ENCODE peak calls at places on chromosomes 7 and 10, in nine cellular contexts. Q is uterus; B is IMR-90; D is psoas muscle; C is K562; G is neural progenitor cell; W is heart left ventricle; L is stomach; V is effector memory CD4-positive, alpha-beta T cell. R is an unnamed sample.

GRCh38 chr7:17771901-17772408 is 168.3 kb downstream of the SNX13 start:
- DNase-seq in Q (no peak), B (no peak), D (no peak), C (no peak), G (no peak), W (no peak), L (no peak), V (no peak), R (no peak)

GRCh38 chr7:105611856-105612775 is 30.8 kb upstream of the EFCAB10 start:
- DNase-seq in Q (no peak), B (peak; percentile 27), D (no peak), C (no peak), G (no peak), W (no peak), L (no peak), V (no peak), R (no peak)

GRCh38 chr7:10874666-10875065 is 99.0 kb upstream of the PHF14 start:
- DNase-seq in Q (no peak), B (no peak), D (no peak), C (no peak), G (no peak), W (no peak), L (no peak), V (no peak), R (no peak)

GRCh38 chr10:119441151-119441821 is 101.2 kb downstream of the RGS10 start:
- DNase-seq in Q (peak; percentile 68), B (peak; percentile 79), D (peak; percentile 71), C (no peak), G (no peak), W (peak; percentile 66), L (no peak), V (no peak), R (peak; percentile 79)

GRCh38 chr7:41006591-41006990 is 696.3 kb downstream of the INHBA start:
- DNase-seq in Q (no peak), B (peak; percentile 44), D (no peak), C (no peak), G (no peak), W (no peak), L (no peak), V (no peak), R (no peak)

GRCh38 chr10:5442056-5442989 is 30.0 kb downstream of the NET1 start:
- DNase-seq in Q (no peak), B (peak; percentile 55), D (no peak), C (peak; percentile 29), G (peak; percentile 54), W (no peak), L (no peak), V (no peak), R (no peak)

GRCh38 chr7:78149787-78150186 is 351.2 kb downstream of the PHTF2 start:
- DNase-seq in Q (no peak), B (peak; percentile 85), D (no peak), C (no peak), G (no peak), W (no peak), L (no peak), V (no peak), R (no peak)

GRCh38 chr10:123044391-123044790 is 35.6 kb downstream of the ACADSB start:
- DNase-seq in Q (no peak), B (peak; percentile 5), D (no peak), C (no peak), G (no peak), W (no peak), L (no peak), V (no peak), R (no peak)

GRCh38 chr10:21498977-21499376 is 26.5 kb downstream of the SKIDA1 start:
- DNase-seq in Q (no peak), B (no peak), D (no peak), C (no peak), G (peak; percentile 59), W (no peak), L (no peak), V (no peak), R (no peak)

GRCh38 chr7:2968616-2969397 is 74.9 kb downstream of the CARD11 start:
- DNase-seq in Q (no peak), B (no peak), D (no peak), C (no peak), G (no peak), W (no peak), L (no peak), V (no peak), R (peak; percentile 19)

GRCh38 chr10:63210611-63211196 is 77.6 kb downstream of the NRBF2 start:
- DNase-seq in Q (no peak), B (peak; percentile 54), D (no peak), C (no peak), G (no peak), W (no peak), L (no peak), V (no peak), R (no peak)

GRCh38 chr10:86364551-86365345 is 1.8 kb downstream of the GRID1 start:
- DNase-seq in Q (no peak), B (no peak), D (peak; percentile 48), C (no peak), G (peak; percentile 82), W (peak; percentile 45), L (no peak), V (no peak), R (no peak)

GRCh38 chr10:72309290-72310240 is 35.8 kb downstream of the DDIT4 start:
- DNase-seq in Q (no peak), B (peak; percentile 38), D (peak; percentile 89), C (no peak), G (no peak), W (no peak), L (peak; percentile 51), V (no peak), R (no peak)

GRCh38 chr10:66925896-66926719 is at the start of gene LRRTM3:
- DNase-seq in Q (peak; percentile 14), B (peak; percentile 73), D (no peak), C (peak; percentile 12), G (peak; percentile 93), W (no peak), L (peak; percentile 44), V (no peak), R (no peak)

GRCh38 chr10:21494221-21495001 is 31.1 kb downstream of the SKIDA1 start:
- DNase-seq in Q (no peak), B (no peak), D (peak; percentile 55), C (no peak), G (peak; percentile 67), W (peak; percentile 72), L (no peak), V (no peak), R (no peak)

GRCh38 chr7:111560773-111561658 is 1.3 kb downstream of the IMMP2L start:
- DNase-seq in Q (no peak), B (peak; percentile 50), D (no peak), C (peak; percentile 28), G (peak; percentile 10), W (no peak), L (no peak), V (no peak), R (no peak)

GRCh38 chr10:3484306-3485187 is 300.5 kb downstream of the KLF6 start:
- DNase-seq in Q (no peak), B (peak; percentile 73), D (peak; percentile 39), C (no peak), G (no peak), W (no peak), L (no peak), V (no peak), R (no peak)

GRCh38 chr7:90775383-90775965 is 179.4 kb downstream of the CDK14 start:
- DNase-seq in Q (no peak), B (no peak), D (no peak), C (no peak), G (no peak), W (no peak), L (no peak), V (no peak), R (no peak)

GRCh38 chr7:100472121-100472851 is 6.7 kb downstream of the TSC22D4 start:
- DNase-seq in Q (peak; percentile 32), B (no peak), D (no peak), C (peak; percentile 56), G (no peak), W (no peak), L (no peak), V (no peak), R (no peak)

GRCh38 chr10:58888957-58889356 is 287.5 kb upstream of the PHYHIPL start:
- DNase-seq in Q (no peak), B (no peak), D (no peak), C (no peak), G (no peak), W (no peak), L (no peak), V (no peak), R (no peak)
- H3K27me3 ChIP-seq in Q (no peaks in the 10 kb centered on the region), B (peaks cover 9% of the 10 kb centered on the region), D (no peaks in the 10 kb centered on the region), C (no peaks in the 10 kb centered on the region), G (no peaks in the 10 kb centered on the region), W (no peaks in the 10 kb centered on the region), L (no peaks in the 10 kb centered on the region), V (no peaks in the 10 kb centered on the region), R (no peaks in the 10 kb centered on the region)

GRCh38 chr10:7170626-7171322 is 240.1 kb downstream of the SFMBT2 start:
- DNase-seq in Q (no peak), B (no peak), D (no peak), C (no peak), G (no peak), W (no peak), L (no peak), V (no peak), R (no peak)
- H3K27me3 ChIP-seq in Q (no peaks in the 10 kb centered on the region), B (no peaks in the 10 kb centered on the region), D (no peaks in the 10 kb centered on the region), C (no peaks in the 10 kb centered on the region), G (no peaks in the 10 kb centered on the region), W (no peaks in the 10 kb centered on the region), L (no peaks in the 10 kb centered on the region), V (no peaks in the 10 kb centered on the region), R (no peaks in the 10 kb centered on the region)

DNA sequence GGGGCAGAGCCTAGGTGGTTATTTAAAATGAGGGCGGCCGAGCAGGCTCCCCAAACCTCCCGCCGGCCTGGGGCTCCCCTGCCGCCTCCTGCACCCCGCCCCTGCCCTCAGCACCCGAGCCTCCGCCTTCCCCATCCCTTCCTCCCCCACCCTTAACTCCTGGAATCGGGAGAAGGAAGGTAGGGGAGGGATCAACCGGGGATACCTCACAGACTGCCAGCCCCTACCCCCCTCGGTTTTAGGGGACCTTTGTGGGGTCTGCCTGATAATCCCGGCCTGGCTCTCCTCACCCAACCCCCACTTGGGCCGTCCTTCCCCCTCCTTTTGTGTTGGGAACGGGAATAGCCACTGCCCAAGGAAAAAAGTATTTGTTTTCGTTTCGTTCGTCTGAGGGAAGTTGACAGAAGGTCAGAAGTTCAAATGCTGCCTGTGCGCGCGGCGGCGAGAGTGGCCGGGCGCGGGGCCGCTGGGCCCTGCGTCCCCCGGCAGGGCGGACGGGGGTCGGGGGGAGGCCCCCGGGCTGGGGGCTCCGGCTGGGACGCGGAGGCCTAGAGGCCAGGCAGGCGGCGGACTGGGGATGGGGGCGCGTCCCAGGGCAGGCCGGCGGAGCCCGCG is 2.8 kb downstream of the SHH start:
- DNase-seq in Q (no peak), B (no peak), D (no peak), C (no peak), G (peak; percentile 43), W (no peak), L (peak; percentile 55), V (no peak), R (no peak)
- H3K27me3 ChIP-seq in Q (peaks cover 48% of the 10 kb centered on the region), B (peaks cover 80% of the 10 kb centered on the region), D (peaks cover 70% of the 10 kb centered on the region), C (peaks cover 61% of the 10 kb centered on the region), G (peaks cover 100% of the 10 kb centered on the region), W (peaks cover 79% of the 10 kb centered on the region), L (peaks cover 40% of the 10 kb centered on the region), V (peaks cover 68% of the 10 kb centered on the region), R (peaks cover 9% of the 10 kb centered on the region)

DNA sequence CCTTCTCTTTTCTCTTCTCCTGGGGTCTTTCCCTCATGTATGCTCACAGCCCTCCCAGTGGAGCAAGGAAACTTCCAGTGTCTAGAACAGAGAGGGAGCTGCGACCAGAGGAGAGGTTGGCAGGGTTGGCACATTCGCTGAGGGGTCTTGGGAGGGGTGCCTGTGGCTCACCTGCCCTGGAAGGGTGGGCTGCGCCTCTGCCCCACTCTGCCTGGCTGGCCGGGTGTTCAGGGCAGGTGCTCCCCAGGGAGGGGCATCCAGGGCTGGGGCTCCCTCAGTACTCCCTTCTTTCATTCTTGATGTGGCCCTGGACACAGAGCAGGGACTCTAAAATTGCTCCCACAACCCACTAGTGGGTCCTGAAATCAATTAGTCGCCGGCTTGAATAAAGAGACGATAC is 16.9 kb downstream of the SHH start:
- DNase-seq in Q (no peak), B (no peak), D (no peak), C (no peak), G (no peak), W (peak; percentile 35), L (no peak), V (no peak), R (no peak)
- H3K27me3 ChIP-seq in Q (peaks cover 10% of the 10 kb centered on the region), B (peaks cover 23% of the 10 kb centered on the region), D (peaks cover 7% of the 10 kb centered on the region), C (peaks cover 28% of the 10 kb centered on the region), G (peaks cover 56% of the 10 kb centered on the region), W (peaks cover 8% of the 10 kb centered on the region), L (no peaks in the 10 kb centered on the region), V (peaks cover 9% of the 10 kb centered on the region), R (no peaks in the 10 kb centered on the region)

R was measured in ascending aorta.